ENCODE peak calls at places on chromosomes 1 and 21, in five cellular contexts. Y is T-helper 17 cell, E is suprapubic skin, V is lower lobe of right lung, W is A549. T is an unnamed sample.

GRCh38 chr1:12499574-12500245 is 118.3 kb downstream of the DHRS3 start:
- DNase-seq in Y (no peak), E (no peak), V (no peak), W (no peak), T (no peak)

GRCh38 chr1:226653311-226653921 is 85.7 kb downstream of the ITPKB start:
- DNase-seq in Y (peak; percentile 46), E (no peak), V (peak; percentile 29), W (no peak), T (no peak)

GRCh38 chr1:160997323-160998038 is 23.5 kb downstream of the F11R start:
- DNase-seq in Y (no peak), E (no peak), V (peak; percentile 75), W (peak; percentile 86), T (peak; percentile 81)

GRCh38 chr1:160078392-160079195 is 2.7 kb upstream of the KCNJ9 start:
- DNase-seq in Y (no peak), E (no peak), V (no peak), W (peak; percentile 51), T (peak; percentile 77)

GRCh38 chr1:47340227-47340626 is 6.6 kb downstream of the CMPK1 start:
- DNase-seq in Y (no peak), E (no peak), V (no peak), W (no peak), T (no peak)

GRCh38 chr1:190474010-190474409 is 3.7 kb downstream of the BRINP3 start:
- DNase-seq in Y (no peak), E (no peak), V (no peak), W (no peak), T (no peak)

GRCh38 chr1:28394136-28394535 is 24.6 kb downstream of the PHACTR4 start:
- DNase-seq in Y (no peak), E (no peak), V (no peak), W (no peak), T (no peak)

GRCh38 chr1:29270881-29271390 is 34.6 kb downstream of the PTPRU start:
- DNase-seq in Y (no peak), E (peak; percentile 11), V (no peak), W (no peak), T (no peak)

GRCh38 chr1:230287674-230288315 is 138.3 kb downstream of the PGBD5 start:
- DNase-seq in Y (no peak), E (no peak), V (peak; percentile 34), W (no peak), T (no peak)

GRCh38 chr1:111677604-111678003 is 58.0 kb downstream of the RAP1A start:
- DNase-seq in Y (no peak), E (no peak), V (no peak), W (no peak), T (no peak)

GRCh38 chr1:153470707-153471106 is 10.3 kb upstream of the S100A7 start:
- DNase-seq in Y (no peak), E (peak; percentile 11), V (no peak), W (no peak), T (no peak)

GRCh38 chr21:34989337-34990151 is 59.6 kb downstream of the RUNX1 start:
- DNase-seq in Y (no peak), E (no peak), V (no peak), W (no peak), T (no peak)

GRCh38 chr1:209808059-209808494 is 2.1 kb upstream of the IRF6 start:
- DNase-seq in Y (no peak), E (no peak), V (peak; percentile 38), W (no peak), T (no peak)

GRCh38 chr1:202664083-202664482 is 46.2 kb downstream of the SYT2 start:
- DNase-seq in Y (no peak), E (no peak), V (no peak), W (no peak), T (no peak)

GRCh38 chr1:178918955-178919354 is 48.1 kb upstream of the ANGPTL1 start:
- DNase-seq in Y (no peak), E (no peak), V (no peak), W (no peak), T (no peak)

GRCh38 chr1:244918422-244919319 is 54.3 kb upstream of the HNRNPU start:
- DNase-seq in Y (peak; percentile 43), E (no peak), V (peak; percentile 66), W (peak; percentile 49), T (peak; percentile 72)

GRCh38 chr21:41973861-41974751 is 20.3 kb upstream of the C2CD2 start:
- DNase-seq in Y (no peak), E (peak; percentile 60), V (no peak), W (no peak), T (no peak)

GRCh38 chr1:232127190-232127589 is 500.6 kb downstream of the DISC1 start:
- DNase-seq in Y (no peak), E (no peak), V (no peak), W (peak; percentile 36), T (no peak)

GRCh38 chr21:31713973-31714740 is 17.8 kb downstream of the SCAF4 start:
- DNase-seq in Y (no peak), E (no peak), V (no peak), W (no peak), T (no peak)

GRCh38 chr1:180254854-180255253 is 24.8 kb downstream of the LHX4 start:
- DNase-seq in Y (no peak), E (no peak), V (no peak), W (no peak), T (no peak)

GRCh38 chr1:4594286-4594991 is 60.0 kb upstream of the AJAP1 start:
- DNase-seq in Y (no peak), E (peak; percentile 76), V (no peak), W (no peak), T (peak; percentile 28)
- H3K9me3 ChIP-seq in Y (no peaks in the 10 kb centered on the region), E (no peaks in the 10 kb centered on the region), V (no peaks in the 10 kb centered on the region), W (no peaks in the 10 kb centered on the region), T (peaks cover 2% of the 10 kb centered on the region)

DNA sequence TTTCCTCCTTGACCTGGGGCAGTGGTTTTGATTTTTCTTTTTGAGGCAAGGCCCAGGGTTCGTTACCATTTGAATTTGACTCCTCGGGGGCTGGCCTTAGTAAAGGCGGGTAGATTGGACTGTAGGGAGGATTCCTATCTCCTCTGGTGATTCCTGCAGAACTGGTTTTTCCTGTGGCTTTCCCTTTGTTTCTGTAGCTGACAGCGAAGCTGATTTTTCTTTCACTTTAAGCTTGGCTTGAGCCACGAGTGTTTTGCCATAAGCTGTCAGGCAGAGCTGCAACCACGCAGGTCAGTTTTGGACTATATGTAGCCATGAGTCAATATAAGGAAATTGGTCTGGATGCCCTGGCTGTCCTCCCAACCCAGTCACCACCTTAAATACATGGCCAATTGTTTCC is 28.7 kb upstream of the KCNJ15 start:
- DNase-seq in Y (no peak), E (no peak), V (no peak), W (no peak), T (no peak)
- H3K9me3 ChIP-seq in Y (peaks cover 3% of the 10 kb centered on the region), E (peaks cover 13% of the 10 kb centered on the region), V (peaks cover 57% of the 10 kb centered on the region), W (peaks cover 58% of the 10 kb centered on the region), T (peaks cover 51% of the 10 kb centered on the region)

DNA sequence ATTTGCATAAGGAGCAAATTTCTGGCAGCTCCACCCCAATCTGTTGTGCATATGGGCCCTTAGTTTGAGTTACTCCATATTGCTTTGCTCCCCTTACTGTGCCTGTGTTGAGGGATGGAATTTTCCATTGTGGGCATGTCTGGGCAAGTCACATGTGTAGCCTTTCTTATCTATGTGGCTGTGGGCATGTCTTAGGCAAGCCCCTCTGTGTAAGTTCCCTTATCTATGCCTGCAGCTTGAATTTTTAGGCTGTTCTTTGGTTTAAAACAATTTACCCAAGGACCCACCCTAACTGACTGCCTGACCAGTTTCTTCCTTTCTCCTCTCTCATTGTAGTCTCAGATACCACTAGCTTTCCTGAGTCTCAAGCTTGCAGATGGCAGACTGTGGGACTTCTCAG is 405.7 kb upstream of the NCAM2 start:
- DNase-seq in Y (no peak), E (no peak), V (no peak), W (no peak), T (no peak)
- H3K9me3 ChIP-seq in Y (no peaks in the 10 kb centered on the region), E (no peaks in the 10 kb centered on the region), V (no peaks in the 10 kb centered on the region), W (no peaks in the 10 kb centered on the region), T (peaks cover 4% of the 10 kb centered on the region)

GRCh38 chr21:43203523-43204080 is 34.8 kb downstream of the CRYAA start:
- DNase-seq in Y (no peak), E (no peak), V (no peak), W (no peak), T (peak; percentile 5)
- H3K9me3 ChIP-seq in Y (no peaks in the 10 kb centered on the region), E (peaks cover 20% of the 10 kb centered on the region), V (peaks cover 19% of the 10 kb centered on the region), W (peaks cover 26% of the 10 kb centered on the region), T (peaks cover 28% of the 10 kb centered on the region)

GRCh38 chr1:113692824-113693431 is 66.4 kb downstream of the PHTF1 start:
- DNase-seq in Y (no peak), E (no peak), V (no peak), W (no peak), T (no peak)
- H3K9me3 ChIP-seq in Y (no peaks in the 10 kb centered on the region), E (peaks cover 17% of the 10 kb centered on the region), V (peaks cover 17% of the 10 kb centered on the region), W (peaks cover 17% of the 10 kb centered on the region), T (no peaks in the 10 kb centered on the region)

GRCh38 chr1:205782627-205783470 is 7.6 kb upstream of the RAB29 start:
- DNase-seq in Y (no peak), E (no peak), V (no peak), W (no peak), T (no peak)
- H3K9me3 ChIP-seq in Y (no peaks in the 10 kb centered on the region), E (no peaks in the 10 kb centered on the region), V (no peaks in the 10 kb centered on the region), W (no peaks in the 10 kb centered on the region), T (no peaks in the 10 kb centered on the region)

GRCh38 chr1:247829651-247830050 is 5.7 kb upstream of the OR14A16 start:
- DNase-seq in Y (no peak), E (no peak), V (no peak), W (no peak), T (no peak)
- H3K9me3 ChIP-seq in Y (no peaks in the 10 kb centered on the region), E (no peaks in the 10 kb centered on the region), V (no peaks in the 10 kb centered on the region), W (no peaks in the 10 kb centered on the region), T (no peaks in the 10 kb centered on the region)

GRCh38 chr1:56790036-56790435 is 29.2 kb downstream of the FYB2 start:
- DNase-seq in Y (no peak), E (no peak), V (no peak), W (no peak), T (no peak)

GRCh38 chr1:56797079-56797685 is 22.0 kb downstream of the FYB2 start:
- DNase-seq in Y (no peak), E (no peak), V (no peak), W (no peak), T (no peak)

GRCh38 chr1:56799605-56800398 is 19.4 kb downstream of the FYB2 start:
- DNase-seq in Y (no peak), E (no peak), V (no peak), W (no peak), T (no peak)

GRCh38 chr1:56798053-56798471 is 21.1 kb downstream of the FYB2 start:
- DNase-seq in Y (no peak), E (no peak), V (no peak), W (no peak), T (no peak)

GRCh38 chr1:56795864-56796263 is 23.3 kb downstream of the FYB2 start:
- DNase-seq in Y (no peak), E (no peak), V (no peak), W (no peak), T (no peak)
- H3K9me3 ChIP-seq in Y (peaks cover 2% of the 10 kb centered on the region), E (no peaks in the 10 kb centered on the region), V (no peaks in the 10 kb centered on the region), W (no peaks in the 10 kb centered on the region), T (no peaks in the 10 kb centered on the region)

T was measured in WERI-Rb-1.